ENCODE peak calls at places on chromosomes 16 and 17, in four cellular contexts. H, D, U and X are unnamed samples.

GRCh38 chr16:89045181-89045815 is 48.4 kb upstream of the ACSF3 start:
- DNase-seq in U (no peak), D (no peak), H (no peak), X (peak; percentile 11)

GRCh38 chr16:67936124-67936875 is at the start of gene PSMB10:
- DNase-seq in H (peak; percentile 68), D (peak; percentile 51), U (no peak), X (peak; percentile 57)

GRCh38 chr16:8854298-8854948 is 14.4 kb downstream of the CARHSP1 start:
- DNase-seq in H (no peak), U (no peak), D (peak; percentile 7), X (no peak)

GRCh38 chr17:81328489-81328888 is 33.4 kb upstream of the SLC38A10 start:
- DNase-seq in H (no peak), U (no peak), D (no peak), X (no peak)

GRCh38 chr16:15564619-15565339 is 78.2 kb downstream of the MARF1 start:
- DNase-seq in D (no peak), H (no peak), U (no peak), X (no peak)

GRCh38 chr17:72193395-72194106 is 72.7 kb downstream of the SOX9 start:
- DNase-seq in D (peak; percentile 30), H (no peak), U (no peak), X (peak; percentile 49)

GRCh38 chr16:56482667-56483236 is 31.4 kb downstream of the OGFOD1 start:
- DNase-seq in D (no peak), U (no peak), H (no peak), X (no peak)

GRCh38 chr17:79424471-79425185 is 186.2 kb downstream of the RBFOX3 start:
- DNase-seq in D (no peak), H (no peak), U (no peak), X (no peak)

GRCh38 chr17:60059082-60059481 is 19.6 kb downstream of the HEATR6 start:
- DNase-seq in D (no peak), U (no peak), H (no peak), X (no peak)

GRCh38 chr17:81034168-81034777 is 678 bp upstream of the BAIAP2 start:
- DNase-seq in H (no peak), U (no peak), D (no peak), X (no peak)

GRCh38 chr17:20191066-20191465 is 181.9 kb downstream of the SPECC1 start:
- DNase-seq in U (peak; percentile 89), D (no peak), H (no peak), X (no peak)

GRCh38 chr17:4950075-4950756 is 703 bp upstream of the ENO3 start:
- DNase-seq in U (no peak), H (peak; percentile 27), D (peak; percentile 48), X (peak; percentile 78)

GRCh38 chr16:17266606-17267313 is 204.0 kb downstream of the XYLT1 start:
- DNase-seq in U (no peak), H (no peak), D (no peak), X (no peak)

GRCh38 chr17:76586741-76587487 is 1.3 kb upstream of the ST6GALNAC2 start:
- DNase-seq in H (no peak), D (no peak), U (no peak), X (no peak)

GRCh38 chr16:88013766-88014165 is 62.5 kb downstream of the BANP start:
- DNase-seq in U (no peak), H (no peak), D (no peak), X (no peak)

GRCh38 chr17:50575581-50576210 is 15.2 kb downstream of the CACNA1G start:
- DNase-seq in D (no peak), H (no peak), U (no peak), X (no peak)

GRCh38 chr16:77387075-77387474 is 47.8 kb downstream of the ADAMTS18 start:
- DNase-seq in H (no peak), U (no peak), D (no peak), X (no peak)

GRCh38 chr16:66428682-66429251 is 1.7 kb downstream of the BEAN1 start:
- DNase-seq in U (no peak), H (no peak), D (no peak), X (no peak)

GRCh38 chr17:73096866-73097265 is 4.4 kb upstream of the SLC39A11 start:
- DNase-seq in H (no peak), D (peak; percentile 63), U (no peak), X (no peak)

GRCh38 chr16:88005148-88005547 is 53.9 kb downstream of the BANP start:
- DNase-seq in U (no peak), D (no peak), H (peak; percentile 26), X (no peak)

GRCh38 chr17:31494259-31495048 is 103.0 kb downstream of the RAB11FIP4 start:
- DNase-seq in H (no peak), U (no peak), D (no peak), X (no peak)

GRCh38 chr16:4392382-4393242 is 21.0 kb downstream of the VASN start:
- DNase-seq in U (peak; percentile 79), H (no peak), D (no peak), X (peak; percentile 27)

GRCh38 chr16:78390070-78390469 is 290.6 kb downstream of the WWOX start:
- DNase-seq in U (no peak), H (no peak), D (no peak), X (no peak)

GRCh38 chr16:12901597-12902436 is at the start of gene SHISA9:
- DNase-seq in H (no peak), U (no peak), D (no peak), X (no peak)

GRCh38 chr16:2470603-2471015 is 488 bp upstream of the NTN3 start:
- DNase-seq in H (no peak), D (no peak), U (no peak), X (no peak)

GRCh38 chr17:29347831-29348281 is 42.3 kb upstream of the TAOK1 start:
- DNase-seq in U (no peak), H (no peak), D (no peak), X (no peak)

GRCh38 chr16:87372305-87372704 is 11.3 kb downstream of the FBXO31 start:
- DNase-seq in D (no peak), H (no peak), U (no peak), X (no peak)

GRCh38 chr16:77223184-77223583 is 24.0 kb downstream of the SYCE1L start:
- DNase-seq in U (no peak), H (peak; percentile 51), D (no peak), X (no peak)

GRCh38 chr16:65126845-65127624 is 5.2 kb upstream of the CDH11 start:
- DNase-seq in D (no peak), H (no peak), U (no peak), X (no peak)

GRCh38 chr17:77607606-77608005 is 350.9 kb upstream of the TNRC6C start:
- DNase-seq in H (no peak), D (no peak), U (no peak), X (no peak)

GRCh38 chr17:52159810-52160578 is 1.5 kb upstream of the CA10 start:
- DNase-seq in H (no peak), U (no peak), D (no peak), X (no peak)

GRCh38 chr16:53768593-53768992 is 64.6 kb downstream of the FTO start:
- DNase-seq in H (no peak), D (no peak), U (peak; percentile 51), X (no peak)

GRCh38 chr17:16052486-16052885 is 52.9 kb downstream of the TTC19 start:
- DNase-seq in D (no peak), U (no peak), H (no peak), X (no peak)

DNA sequence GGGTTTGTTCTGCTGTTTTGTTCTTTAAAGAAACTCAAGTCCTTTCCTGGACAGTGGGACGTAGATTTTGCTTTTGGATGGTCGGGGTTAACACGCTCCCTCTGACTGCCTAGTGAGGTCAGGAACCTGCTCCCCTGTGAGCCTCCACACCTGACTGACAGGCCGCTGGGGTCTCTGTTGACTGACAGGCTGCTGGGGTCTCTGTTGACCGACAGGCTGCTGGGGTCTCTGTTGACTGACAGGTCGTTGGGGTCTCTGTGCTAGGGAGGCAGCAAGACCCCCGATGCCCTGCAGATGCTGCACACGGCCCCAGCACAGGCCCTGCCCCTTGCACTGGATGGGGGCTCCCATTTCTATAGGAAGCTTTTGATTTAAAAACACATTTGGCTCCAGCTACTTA is 33.5 kb downstream of the LMF1 start:
- DNase-seq in H (no peak), U (no peak), D (no peak), X (no peak)
- TF ChIP-seq CTCF in H (no peak), U (no peak), D (no peak), X (no peak)

GRCh38 chr16:26957283-26957859 is 109.4 kb upstream of the C16orf82 start:
- DNase-seq in H (no peak), U (no peak), D (no peak), X (no peak)
- H3K27ac ChIP-seq in H (no peak overlapping the region), U (no peak overlapping the region), D (no peak overlapping the region), X (no peak overlapping the region)

DNA sequence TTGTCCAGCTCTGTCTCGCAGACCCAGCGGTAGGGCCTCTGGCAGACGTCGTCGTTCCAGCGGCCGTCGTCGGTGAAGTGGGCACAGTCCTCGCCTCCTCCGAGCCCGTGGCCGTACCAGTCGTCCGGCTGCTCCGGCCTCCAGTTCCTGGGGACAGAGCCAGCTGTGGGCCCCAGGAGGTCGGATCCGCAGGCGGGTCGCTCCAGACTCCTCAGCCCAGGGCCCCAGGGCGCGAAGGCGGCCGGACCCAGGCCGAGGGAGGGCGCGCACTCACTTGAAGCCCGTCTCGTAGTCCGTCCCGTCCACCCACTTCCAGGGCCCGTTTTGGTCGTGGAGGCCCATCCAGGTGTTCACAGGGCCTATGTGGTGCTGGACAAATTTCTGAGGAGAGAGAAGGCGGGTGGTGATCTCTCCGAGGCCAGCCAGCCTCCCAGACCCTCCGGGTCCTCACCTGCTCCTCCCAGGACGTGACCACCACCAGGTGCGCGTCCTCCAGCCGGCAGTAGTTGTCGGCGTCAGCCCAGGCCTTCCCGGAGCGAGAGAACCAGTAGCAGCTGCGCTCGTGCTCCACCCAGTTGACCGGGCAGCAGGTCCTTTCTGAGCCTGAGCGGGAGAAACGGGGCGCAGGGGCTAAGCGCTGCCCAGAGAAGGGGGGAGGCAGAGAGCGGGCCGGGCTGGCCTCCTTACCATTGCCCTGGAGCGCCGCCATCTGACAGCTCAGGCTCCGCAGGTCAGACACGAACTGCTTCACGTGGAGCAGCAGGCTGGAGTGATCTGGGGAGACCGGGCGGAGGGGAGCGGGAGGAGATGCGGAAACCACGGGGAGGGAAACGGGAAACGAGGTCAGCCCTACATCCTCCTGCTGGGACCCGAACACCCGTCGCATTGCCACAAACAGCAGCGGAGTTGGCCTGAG is 5.2 kb downstream of the ASGR1 start:
- DNase-seq in D (peak; percentile 63), U (no peak), H (no peak), X (peak; percentile 55)
- TF ChIP-seq CTCF in D (no peak), U (no peak), H (no peak), X (no peak)

DNA sequence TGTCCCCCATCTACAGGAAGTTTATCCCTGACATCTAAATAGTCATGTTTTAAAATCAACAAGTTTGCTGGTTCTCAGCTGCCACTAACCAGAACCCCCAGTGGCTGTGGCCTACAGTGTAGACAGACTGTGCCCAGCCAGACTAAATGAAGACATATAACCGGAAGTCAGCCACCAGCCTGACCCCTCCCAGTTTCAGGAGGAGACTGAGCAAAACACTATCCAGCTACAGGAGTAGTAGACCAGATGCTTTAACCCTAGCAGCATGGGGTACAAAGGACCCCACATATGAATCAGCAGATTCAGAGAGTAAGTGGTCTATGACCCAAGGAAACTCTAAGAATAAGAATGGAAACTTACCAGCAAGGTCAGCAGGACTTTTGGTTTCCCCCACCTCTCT is 83.4 kb downstream of the HIC1 start:
- DNase-seq in H (peak; percentile 33), U (no peak), D (no peak), X (no peak)
- H3K27ac ChIP-seq in H (peak overlapping the region; percentile 60), U (no peak overlapping the region), D (no peak overlapping the region), X (peak overlapping the region; percentile 51)

GRCh38 chr16:85278851-85279250 is 166.6 kb upstream of the CIBAR2 start:
- DNase-seq in H (no peak), D (no peak), U (no peak), X (no peak)
- TF ChIP-seq CTCF in H (no peak), D (no peak), U (no peak), X (no peak)